ENCODE peak calls at places on chromosomes 16 and 17, in nine cellular contexts. One of them, this sample, is unnamed.

GRCh38 chr16:53822936-53823529 is 119.1 kb downstream of the FTO start:
- DNase-seq in PC-3: peak
- DNase-seq in amniotic stem cell: no peak
- DNase-seq in T-helper 9 cell: no peak
- DNase-seq in HFF-Myc: no peak
- DNase-seq in LoVo: no peak
- DNase-seq in AG09309: no peak
- DNase-seq in NCI-H1105: no peak
- DNase-seq in tibial nerve: no peak
- DNase-seq in this sample: peak

GRCh38 chr17:29042679-29043538 is at the start of gene PIPOX:
- DNase-seq in PC-3: no peak
- DNase-seq in amniotic stem cell: no peak
- DNase-seq in T-helper 9 cell: no peak
- DNase-seq in HFF-Myc: peak
- DNase-seq in LoVo: peak
- DNase-seq in AG09309: no peak
- DNase-seq in NCI-H1105: peak
- DNase-seq in tibial nerve: no peak
- DNase-seq in this sample: peak

GRCh38 chr16:80319181-80319580 is 221.6 kb upstream of the DYNLRB2 start:
- DNase-seq in PC-3: peak
- DNase-seq in amniotic stem cell: no peak
- DNase-seq in T-helper 9 cell: no peak
- DNase-seq in HFF-Myc: no peak
- DNase-seq in LoVo: no peak
- DNase-seq in AG09309: no peak
- DNase-seq in NCI-H1105: no peak
- DNase-seq in tibial nerve: no peak
- DNase-seq in this sample: peak

GRCh38 chr16:901715-902601 is 68.8 kb downstream of the LMF1 start:
- DNase-seq in PC-3: no peak
- DNase-seq in amniotic stem cell: no peak
- DNase-seq in T-helper 9 cell: no peak
- DNase-seq in HFF-Myc: no peak
- DNase-seq in LoVo: no peak
- DNase-seq in AG09309: no peak
- DNase-seq in NCI-H1105: no peak
- DNase-seq in tibial nerve: no peak
- DNase-seq in this sample: no peak

GRCh38 chr17:79988163-79988971 is 47.3 kb downstream of the TBC1D16 start:
- DNase-seq in PC-3: peak
- DNase-seq in amniotic stem cell: peak
- DNase-seq in T-helper 9 cell: no peak
- DNase-seq in HFF-Myc: no peak
- DNase-seq in LoVo: peak
- DNase-seq in AG09309: peak
- DNase-seq in NCI-H1105: peak
- DNase-seq in tibial nerve: no peak
- DNase-seq in this sample: peak

GRCh38 chr17:58873926-58874325 is 118.3 kb downstream of the PPM1E start:
- DNase-seq in PC-3: no peak
- DNase-seq in amniotic stem cell: no peak
- DNase-seq in T-helper 9 cell: no peak
- DNase-seq in HFF-Myc: no peak
- DNase-seq in LoVo: no peak
- DNase-seq in AG09309: no peak
- DNase-seq in NCI-H1105: no peak
- DNase-seq in tibial nerve: no peak
- DNase-seq in this sample: no peak

GRCh38 chr17:64120159-64120558 is 9.8 kb downstream of the ERN1 start:
- DNase-seq in PC-3: peak
- DNase-seq in amniotic stem cell: no peak
- DNase-seq in T-helper 9 cell: no peak
- DNase-seq in HFF-Myc: no peak
- DNase-seq in LoVo: no peak
- DNase-seq in AG09309: no peak
- DNase-seq in NCI-H1105: no peak
- DNase-seq in tibial nerve: no peak
- DNase-seq in this sample: no peak

GRCh38 chr16:84482001-84482891 is 22.2 kb downstream of the MEAK7 start:
- DNase-seq in PC-3: no peak
- DNase-seq in amniotic stem cell: no peak
- DNase-seq in T-helper 9 cell: no peak
- DNase-seq in HFF-Myc: no peak
- DNase-seq in LoVo: no peak
- DNase-seq in AG09309: no peak
- DNase-seq in NCI-H1105: no peak
- DNase-seq in tibial nerve: no peak
- DNase-seq in this sample: no peak

GRCh38 chr17:1186923-1187771 is 7.4 kb upstream of the ABR start:
- DNase-seq in PC-3: peak
- DNase-seq in amniotic stem cell: peak
- DNase-seq in T-helper 9 cell: peak
- DNase-seq in HFF-Myc: peak
- DNase-seq in LoVo: peak
- DNase-seq in AG09309: peak
- DNase-seq in NCI-H1105: peak
- DNase-seq in tibial nerve: peak
- DNase-seq in this sample: peak

GRCh38 chr17:46917516-46917915 is 5.4 kb upstream of the GOSR2 start:
- DNase-seq in PC-3: no peak
- DNase-seq in amniotic stem cell: no peak
- DNase-seq in T-helper 9 cell: no peak
- DNase-seq in HFF-Myc: no peak
- DNase-seq in LoVo: no peak
- DNase-seq in AG09309: no peak
- DNase-seq in NCI-H1105: no peak
- DNase-seq in tibial nerve: no peak
- DNase-seq in this sample: no peak

GRCh38 chr16:83898463-83899271 is at the start of gene MLYCD:
- DNase-seq in PC-3: peak
- DNase-seq in amniotic stem cell: peak
- DNase-seq in T-helper 9 cell: peak
- DNase-seq in HFF-Myc: peak
- DNase-seq in LoVo: peak
- DNase-seq in AG09309: no peak
- DNase-seq in NCI-H1105: peak
- DNase-seq in tibial nerve: peak
- DNase-seq in this sample: peak

GRCh38 chr17:8832711-8833352 is 33.7 kb upstream of the MFSD6L start:
- DNase-seq in PC-3: no peak
- DNase-seq in amniotic stem cell: no peak
- DNase-seq in T-helper 9 cell: no peak
- DNase-seq in HFF-Myc: no peak
- DNase-seq in LoVo: no peak
- DNase-seq in AG09309: no peak
- DNase-seq in NCI-H1105: no peak
- DNase-seq in tibial nerve: no peak
- DNase-seq in this sample: peak

GRCh38 chr17:6239237-6239798 is 169.1 kb downstream of the WSCD1 start:
- DNase-seq in PC-3: peak
- DNase-seq in amniotic stem cell: no peak
- DNase-seq in T-helper 9 cell: no peak
- DNase-seq in HFF-Myc: no peak
- DNase-seq in LoVo: no peak
- DNase-seq in AG09309: no peak
- DNase-seq in NCI-H1105: no peak
- DNase-seq in tibial nerve: no peak
- DNase-seq in this sample: peak

GRCh38 chr17:39404542-39405378 is 3.3 kb upstream of the FBXL20 start:
- DNase-seq in PC-3: peak
- DNase-seq in amniotic stem cell: peak
- DNase-seq in T-helper 9 cell: no peak
- DNase-seq in HFF-Myc: peak
- DNase-seq in LoVo: no peak
- DNase-seq in AG09309: peak
- DNase-seq in NCI-H1105: no peak
- DNase-seq in tibial nerve: no peak
- DNase-seq in this sample: peak

GRCh38 chr17:10547351-10547750 is 2.1 kb downstream of the MYH2 start:
- DNase-seq in PC-3: no peak
- DNase-seq in amniotic stem cell: no peak
- DNase-seq in T-helper 9 cell: no peak
- DNase-seq in HFF-Myc: no peak
- DNase-seq in LoVo: peak
- DNase-seq in AG09309: no peak
- DNase-seq in NCI-H1105: no peak
- DNase-seq in tibial nerve: no peak
- DNase-seq in this sample: no peak

GRCh38 chr17:37710344-37710886 is 34.4 kb downstream of the HNF1B start:
- DNase-seq in PC-3: peak
- DNase-seq in amniotic stem cell: no peak
- DNase-seq in T-helper 9 cell: no peak
- DNase-seq in HFF-Myc: no peak
- DNase-seq in LoVo: peak
- DNase-seq in AG09309: no peak
- DNase-seq in NCI-H1105: peak
- DNase-seq in tibial nerve: no peak
- DNase-seq in this sample: peak

GRCh38 chr17:38674749-38675615 is at the start of gene EPOP:
- DNase-seq in PC-3: peak
- DNase-seq in amniotic stem cell: peak
- DNase-seq in T-helper 9 cell: peak
- DNase-seq in HFF-Myc: peak
- DNase-seq in LoVo: peak
- DNase-seq in AG09309: no peak
- DNase-seq in NCI-H1105: peak
- DNase-seq in tibial nerve: peak
- DNase-seq in this sample: peak

GRCh38 chr17:72706396-72706981 is 386.0 kb downstream of the SLC39A11 start:
- DNase-seq in PC-3: peak
- DNase-seq in amniotic stem cell: no peak
- DNase-seq in T-helper 9 cell: no peak
- DNase-seq in HFF-Myc: no peak
- DNase-seq in LoVo: no peak
- DNase-seq in AG09309: no peak
- DNase-seq in NCI-H1105: no peak
- DNase-seq in tibial nerve: no peak
- DNase-seq in this sample: no peak

GRCh38 chr17:27940503-27940902 is 47.3 kb upstream of the LYRM9 start:
- DNase-seq in PC-3: no peak
- DNase-seq in amniotic stem cell: no peak
- DNase-seq in T-helper 9 cell: no peak
- DNase-seq in HFF-Myc: no peak
- DNase-seq in LoVo: no peak
- DNase-seq in AG09309: no peak
- DNase-seq in NCI-H1105: no peak
- DNase-seq in tibial nerve: no peak
- DNase-seq in this sample: no peak

GRCh38 chr17:47709594-47709993 is 15.6 kb downstream of the TBKBP1 start:
- DNase-seq in PC-3: no peak
- DNase-seq in amniotic stem cell: no peak
- DNase-seq in T-helper 9 cell: no peak
- DNase-seq in HFF-Myc: no peak
- DNase-seq in LoVo: no peak
- DNase-seq in AG09309: no peak
- DNase-seq in NCI-H1105: no peak
- DNase-seq in tibial nerve: no peak
- DNase-seq in this sample: no peak

GRCh38 chr16:56673916-56674315 is 4.3 kb downstream of the MT1H start:
- DNase-seq in PC-3: no peak
- DNase-seq in amniotic stem cell: no peak
- DNase-seq in T-helper 9 cell: no peak
- DNase-seq in HFF-Myc: no peak
- DNase-seq in LoVo: no peak
- DNase-seq in AG09309: no peak
- DNase-seq in NCI-H1105: no peak
- DNase-seq in tibial nerve: no peak
- DNase-seq in this sample: peak

GRCh38 chr16:87543436-87544191 is 50.8 kb upstream of the ZCCHC14 start:
- DNase-seq in PC-3: no peak
- DNase-seq in amniotic stem cell: no peak
- DNase-seq in T-helper 9 cell: no peak
- DNase-seq in HFF-Myc: no peak
- DNase-seq in LoVo: no peak
- DNase-seq in AG09309: no peak
- DNase-seq in NCI-H1105: no peak
- DNase-seq in tibial nerve: no peak
- DNase-seq in this sample: no peak

GRCh38 chr16:540645-541340 is 13.3 kb downstream of the CAPN15 start:
- DNase-seq in PC-3: no peak
- DNase-seq in amniotic stem cell: no peak
- DNase-seq in T-helper 9 cell: no peak
- DNase-seq in HFF-Myc: no peak
- DNase-seq in LoVo: no peak
- DNase-seq in AG09309: no peak
- DNase-seq in NCI-H1105: no peak
- DNase-seq in tibial nerve: no peak
- DNase-seq in this sample: no peak

This sample was measured in kidney tubule cell.